ENCODE peak calls at places on chromosome 2, in nine cellular contexts. One of them, this sample, is unnamed.

GRCh38 chr2:73972846-73973245 is 11.9 kb upstream of the TET3 start:
- DNase-seq in HEK293T: no peak
- DNase-seq in activated CD4-positive, alpha-beta T cell treated with anti-CD3 and anti-CD28 coated beads for 24 hours: no peak
- DNase-seq in lower lobe of right lung: no peak
- DNase-seq in T follicular helper cell: no peak
- DNase-seq in NCI-H1092: no peak
- DNase-seq in tibial nerve: no peak
- DNase-seq in natural killer cell treated with Interleukin-12 subunit alpha and Interleukin-12 subunit beta and Interleukin-15 and Interleukin-18, amount 100 ng/mL, for 72 hours: no peak
- DNase-seq in Right ventricle myocardium superior: no peak
- DNase-seq in this sample: no peak

GRCh38 chr2:197871780-197872456 is 67.5 kb downstream of the PLCL1 start:
- DNase-seq in lower lobe of right lung: no peak
- DNase-seq in natural killer cell treated with Interleukin-12 subunit alpha and Interleukin-12 subunit beta and Interleukin-15 and Interleukin-18, amount 100 ng/mL, for 72 hours: no peak
- DNase-seq in activated CD4-positive, alpha-beta T cell treated with anti-CD3 and anti-CD28 coated beads for 24 hours: no peak
- DNase-seq in HEK293T: no peak
- DNase-seq in NCI-H1092: peak
- DNase-seq in tibial nerve: no peak
- DNase-seq in Right ventricle myocardium superior: no peak
- DNase-seq in T follicular helper cell: no peak
- DNase-seq in this sample: no peak

GRCh38 chr2:20621366-20622295 is 29.3 kb downstream of the HS1BP3 start:
- DNase-seq in HEK293T: no peak
- DNase-seq in activated CD4-positive, alpha-beta T cell treated with anti-CD3 and anti-CD28 coated beads for 24 hours: no peak
- DNase-seq in tibial nerve: no peak
- DNase-seq in T follicular helper cell: no peak
- DNase-seq in lower lobe of right lung: peak
- DNase-seq in natural killer cell treated with Interleukin-12 subunit alpha and Interleukin-12 subunit beta and Interleukin-15 and Interleukin-18, amount 100 ng/mL, for 72 hours: no peak
- DNase-seq in Right ventricle myocardium superior: peak
- DNase-seq in NCI-H1092: no peak
- DNase-seq in this sample: no peak

GRCh38 chr2:173037245-173038106 is 38.2 kb upstream of the MAP3K20 start:
- DNase-seq in T follicular helper cell: no peak
- DNase-seq in HEK293T: no peak
- DNase-seq in Right ventricle myocardium superior: peak
- DNase-seq in natural killer cell treated with Interleukin-12 subunit alpha and Interleukin-12 subunit beta and Interleukin-15 and Interleukin-18, amount 100 ng/mL, for 72 hours: no peak
- DNase-seq in lower lobe of right lung: no peak
- DNase-seq in NCI-H1092: no peak
- DNase-seq in tibial nerve: no peak
- DNase-seq in activated CD4-positive, alpha-beta T cell treated with anti-CD3 and anti-CD28 coated beads for 24 hours: no peak
- DNase-seq in this sample: no peak

GRCh38 chr2:120579916-120580685 is 155.6 kb upstream of the GLI2 start:
- DNase-seq in lower lobe of right lung: no peak
- DNase-seq in tibial nerve: no peak
- DNase-seq in T follicular helper cell: no peak
- DNase-seq in activated CD4-positive, alpha-beta T cell treated with anti-CD3 and anti-CD28 coated beads for 24 hours: no peak
- DNase-seq in NCI-H1092: no peak
- DNase-seq in Right ventricle myocardium superior: no peak
- DNase-seq in HEK293T: no peak
- DNase-seq in natural killer cell treated with Interleukin-12 subunit alpha and Interleukin-12 subunit beta and Interleukin-15 and Interleukin-18, amount 100 ng/mL, for 72 hours: no peak
- DNase-seq in this sample: no peak

GRCh38 chr2:127423476-127423840 is 5.2 kb downstream of the PROC start:
- DNase-seq in tibial nerve: no peak
- DNase-seq in activated CD4-positive, alpha-beta T cell treated with anti-CD3 and anti-CD28 coated beads for 24 hours: no peak
- DNase-seq in Right ventricle myocardium superior: no peak
- DNase-seq in lower lobe of right lung: no peak
- DNase-seq in T follicular helper cell: no peak
- DNase-seq in HEK293T: no peak
- DNase-seq in NCI-H1092: no peak
- DNase-seq in natural killer cell treated with Interleukin-12 subunit alpha and Interleukin-12 subunit beta and Interleukin-15 and Interleukin-18, amount 100 ng/mL, for 72 hours: no peak
- DNase-seq in this sample: no peak

GRCh38 chr2:240997141-240997855 is 1.1 kb upstream of the SNED1 start:
- DNase-seq in activated CD4-positive, alpha-beta T cell treated with anti-CD3 and anti-CD28 coated beads for 24 hours: no peak
- DNase-seq in tibial nerve: peak
- DNase-seq in HEK293T: no peak
- DNase-seq in natural killer cell treated with Interleukin-12 subunit alpha and Interleukin-12 subunit beta and Interleukin-15 and Interleukin-18, amount 100 ng/mL, for 72 hours: no peak
- DNase-seq in Right ventricle myocardium superior: peak
- DNase-seq in lower lobe of right lung: peak
- DNase-seq in NCI-H1092: no peak
- DNase-seq in T follicular helper cell: no peak
- DNase-seq in this sample: no peak

GRCh38 chr2:61769093-61769675 is 84.7 kb downstream of the FAM161A start:
- DNase-seq in activated CD4-positive, alpha-beta T cell treated with anti-CD3 and anti-CD28 coated beads for 24 hours: no peak
- DNase-seq in Right ventricle myocardium superior: no peak
- DNase-seq in NCI-H1092: no peak
- DNase-seq in lower lobe of right lung: no peak
- DNase-seq in HEK293T: no peak
- DNase-seq in tibial nerve: no peak
- DNase-seq in natural killer cell treated with Interleukin-12 subunit alpha and Interleukin-12 subunit beta and Interleukin-15 and Interleukin-18, amount 100 ng/mL, for 72 hours: no peak
- DNase-seq in T follicular helper cell: no peak
- DNase-seq in this sample: no peak

GRCh38 chr2:5140367-5140766 is 551.8 kb upstream of the SOX11 start:
- DNase-seq in NCI-H1092: no peak
- DNase-seq in natural killer cell treated with Interleukin-12 subunit alpha and Interleukin-12 subunit beta and Interleukin-15 and Interleukin-18, amount 100 ng/mL, for 72 hours: no peak
- DNase-seq in T follicular helper cell: no peak
- DNase-seq in tibial nerve: no peak
- DNase-seq in Right ventricle myocardium superior: no peak
- DNase-seq in HEK293T: no peak
- DNase-seq in lower lobe of right lung: no peak
- DNase-seq in activated CD4-positive, alpha-beta T cell treated with anti-CD3 and anti-CD28 coated beads for 24 hours: no peak
- DNase-seq in this sample: peak

GRCh38 chr2:215843579-215843978 is 169.8 kb downstream of the MREG start:
- DNase-seq in lower lobe of right lung: no peak
- DNase-seq in tibial nerve: peak
- DNase-seq in Right ventricle myocardium superior: no peak
- DNase-seq in HEK293T: no peak
- DNase-seq in activated CD4-positive, alpha-beta T cell treated with anti-CD3 and anti-CD28 coated beads for 24 hours: no peak
- DNase-seq in T follicular helper cell: no peak
- DNase-seq in NCI-H1092: no peak
- DNase-seq in natural killer cell treated with Interleukin-12 subunit alpha and Interleukin-12 subunit beta and Interleukin-15 and Interleukin-18, amount 100 ng/mL, for 72 hours: no peak
- DNase-seq in this sample: peak

GRCh38 chr2:52387937-52388590 is 1356.1 kb upstream of the NRXN1 start:
- DNase-seq in HEK293T: no peak
- DNase-seq in T follicular helper cell: no peak
- DNase-seq in Right ventricle myocardium superior: no peak
- DNase-seq in activated CD4-positive, alpha-beta T cell treated with anti-CD3 and anti-CD28 coated beads for 24 hours: no peak
- DNase-seq in NCI-H1092: no peak
- DNase-seq in natural killer cell treated with Interleukin-12 subunit alpha and Interleukin-12 subunit beta and Interleukin-15 and Interleukin-18, amount 100 ng/mL, for 72 hours: no peak
- DNase-seq in lower lobe of right lung: no peak
- DNase-seq in tibial nerve: no peak
- DNase-seq in this sample: no peak

GRCh38 chr2:189702071-189702470 is 27.6 kb downstream of the ANKAR start:
- DNase-seq in NCI-H1092: no peak
- DNase-seq in tibial nerve: no peak
- DNase-seq in natural killer cell treated with Interleukin-12 subunit alpha and Interleukin-12 subunit beta and Interleukin-15 and Interleukin-18, amount 100 ng/mL, for 72 hours: no peak
- DNase-seq in T follicular helper cell: no peak
- DNase-seq in HEK293T: no peak
- DNase-seq in lower lobe of right lung: no peak
- DNase-seq in activated CD4-positive, alpha-beta T cell treated with anti-CD3 and anti-CD28 coated beads for 24 hours: no peak
- DNase-seq in Right ventricle myocardium superior: no peak
- DNase-seq in this sample: no peak

GRCh38 chr2:105329561-105330495 is at the start of gene TGFBRAP1:
- DNase-seq in tibial nerve: no peak
- DNase-seq in NCI-H1092: peak
- DNase-seq in lower lobe of right lung: peak
- DNase-seq in HEK293T: peak
- DNase-seq in natural killer cell treated with Interleukin-12 subunit alpha and Interleukin-12 subunit beta and Interleukin-15 and Interleukin-18, amount 100 ng/mL, for 72 hours: peak
- DNase-seq in T follicular helper cell: peak
- DNase-seq in activated CD4-positive, alpha-beta T cell treated with anti-CD3 and anti-CD28 coated beads for 24 hours: peak
- DNase-seq in Right ventricle myocardium superior: peak
- DNase-seq in this sample: no peak

GRCh38 chr2:9422321-9423099 is 818 bp downstream of the ITGB1BP1 start:
- DNase-seq in HEK293T: peak
- DNase-seq in Right ventricle myocardium superior: peak
- DNase-seq in T follicular helper cell: peak
- DNase-seq in tibial nerve: no peak
- DNase-seq in lower lobe of right lung: peak
- DNase-seq in NCI-H1092: no peak
- DNase-seq in natural killer cell treated with Interleukin-12 subunit alpha and Interleukin-12 subunit beta and Interleukin-15 and Interleukin-18, amount 100 ng/mL, for 72 hours: peak
- DNase-seq in activated CD4-positive, alpha-beta T cell treated with anti-CD3 and anti-CD28 coated beads for 24 hours: peak
- DNase-seq in this sample: no peak

GRCh38 chr2:85810376-85811172 is 56.8 kb downstream of the ATOH8 start:
- DNase-seq in HEK293T: no peak
- DNase-seq in tibial nerve: no peak
- DNase-seq in lower lobe of right lung: no peak
- DNase-seq in activated CD4-positive, alpha-beta T cell treated with anti-CD3 and anti-CD28 coated beads for 24 hours: no peak
- DNase-seq in T follicular helper cell: no peak
- DNase-seq in natural killer cell treated with Interleukin-12 subunit alpha and Interleukin-12 subunit beta and Interleukin-15 and Interleukin-18, amount 100 ng/mL, for 72 hours: no peak
- DNase-seq in NCI-H1092: no peak
- DNase-seq in Right ventricle myocardium superior: no peak
- DNase-seq in this sample: no peak

GRCh38 chr2:42198466-42198865 is 29.3 kb downstream of the EML4 start:
- DNase-seq in lower lobe of right lung: no peak
- DNase-seq in Right ventricle myocardium superior: no peak
- DNase-seq in tibial nerve: no peak
- DNase-seq in natural killer cell treated with Interleukin-12 subunit alpha and Interleukin-12 subunit beta and Interleukin-15 and Interleukin-18, amount 100 ng/mL, for 72 hours: no peak
- DNase-seq in T follicular helper cell: no peak
- DNase-seq in NCI-H1092: no peak
- DNase-seq in HEK293T: no peak
- DNase-seq in activated CD4-positive, alpha-beta T cell treated with anti-CD3 and anti-CD28 coated beads for 24 hours: no peak
- DNase-seq in this sample: no peak

GRCh38 chr2:143974262-143974661 is 545.7 kb downstream of the ZEB2 start:
- DNase-seq in tibial nerve: no peak
- DNase-seq in activated CD4-positive, alpha-beta T cell treated with anti-CD3 and anti-CD28 coated beads for 24 hours: no peak
- DNase-seq in Right ventricle myocardium superior: no peak
- DNase-seq in natural killer cell treated with Interleukin-12 subunit alpha and Interleukin-12 subunit beta and Interleukin-15 and Interleukin-18, amount 100 ng/mL, for 72 hours: no peak
- DNase-seq in NCI-H1092: no peak
- DNase-seq in lower lobe of right lung: no peak
- DNase-seq in T follicular helper cell: no peak
- DNase-seq in HEK293T: no peak
- DNase-seq in this sample: no peak

GRCh38 chr2:211879323-211879722 is 659.3 kb downstream of the ERBB4 start:
- DNase-seq in activated CD4-positive, alpha-beta T cell treated with anti-CD3 and anti-CD28 coated beads for 24 hours: no peak
- DNase-seq in lower lobe of right lung: no peak
- DNase-seq in Right ventricle myocardium superior: no peak
- DNase-seq in tibial nerve: no peak
- DNase-seq in natural killer cell treated with Interleukin-12 subunit alpha and Interleukin-12 subunit beta and Interleukin-15 and Interleukin-18, amount 100 ng/mL, for 72 hours: no peak
- DNase-seq in HEK293T: no peak
- DNase-seq in NCI-H1092: no peak
- DNase-seq in T follicular helper cell: no peak
- DNase-seq in this sample: no peak

GRCh38 chr2:119960821-119961220 is 52.1 kb upstream of the EPB41L5 start:
- DNase-seq in HEK293T: no peak
- DNase-seq in activated CD4-positive, alpha-beta T cell treated with anti-CD3 and anti-CD28 coated beads for 24 hours: no peak
- DNase-seq in NCI-H1092: no peak
- DNase-seq in Right ventricle myocardium superior: no peak
- DNase-seq in tibial nerve: no peak
- DNase-seq in lower lobe of right lung: no peak
- DNase-seq in T follicular helper cell: no peak
- DNase-seq in natural killer cell treated with Interleukin-12 subunit alpha and Interleukin-12 subunit beta and Interleukin-15 and Interleukin-18, amount 100 ng/mL, for 72 hours: no peak
- DNase-seq in this sample: no peak

GRCh38 chr2:112749755-112750559 is 14.5 kb downstream of the CKAP2L start:
- DNase-seq in lower lobe of right lung: peak
- DNase-seq in natural killer cell treated with Interleukin-12 subunit alpha and Interleukin-12 subunit beta and Interleukin-15 and Interleukin-18, amount 100 ng/mL, for 72 hours: peak
- DNase-seq in NCI-H1092: no peak
- DNase-seq in HEK293T: peak
- DNase-seq in tibial nerve: peak
- DNase-seq in T follicular helper cell: peak
- DNase-seq in Right ventricle myocardium superior: peak
- DNase-seq in activated CD4-positive, alpha-beta T cell treated with anti-CD3 and anti-CD28 coated beads for 24 hours: peak
- DNase-seq in this sample: peak

GRCh38 chr2:25280066-25280687 is 61.5 kb downstream of the DNMT3A start:
- DNase-seq in Right ventricle myocardium superior: no peak
- DNase-seq in natural killer cell treated with Interleukin-12 subunit alpha and Interleukin-12 subunit beta and Interleukin-15 and Interleukin-18, amount 100 ng/mL, for 72 hours: no peak
- DNase-seq in activated CD4-positive, alpha-beta T cell treated with anti-CD3 and anti-CD28 coated beads for 24 hours: no peak
- DNase-seq in NCI-H1092: no peak
- DNase-seq in tibial nerve: no peak
- DNase-seq in HEK293T: no peak
- DNase-seq in lower lobe of right lung: peak
- DNase-seq in T follicular helper cell: no peak
- DNase-seq in this sample: no peak

GRCh38 chr2:26529406-26530070 is 51.6 kb upstream of the OTOF start:
- DNase-seq in natural killer cell treated with Interleukin-12 subunit alpha and Interleukin-12 subunit beta and Interleukin-15 and Interleukin-18, amount 100 ng/mL, for 72 hours: no peak
- DNase-seq in lower lobe of right lung: no peak
- DNase-seq in Right ventricle myocardium superior: no peak
- DNase-seq in activated CD4-positive, alpha-beta T cell treated with anti-CD3 and anti-CD28 coated beads for 24 hours: no peak
- DNase-seq in T follicular helper cell: no peak
- DNase-seq in tibial nerve: no peak
- DNase-seq in HEK293T: no peak
- DNase-seq in NCI-H1092: no peak
- DNase-seq in this sample: no peak

GRCh38 chr2:47528874-47529273 is 125.9 kb downstream of the MSH2 start:
- DNase-seq in HEK293T: no peak
- DNase-seq in natural killer cell treated with Interleukin-12 subunit alpha and Interleukin-12 subunit beta and Interleukin-15 and Interleukin-18, amount 100 ng/mL, for 72 hours: no peak
- DNase-seq in Right ventricle myocardium superior: no peak
- DNase-seq in lower lobe of right lung: no peak
- DNase-seq in NCI-H1092: no peak
- DNase-seq in tibial nerve: no peak
- DNase-seq in activated CD4-positive, alpha-beta T cell treated with anti-CD3 and anti-CD28 coated beads for 24 hours: no peak
- DNase-seq in T follicular helper cell: no peak
- DNase-seq in this sample: no peak

GRCh38 chr2:159904127-159904564 is 106.1 kb upstream of the CD302 start:
- DNase-seq in tibial nerve: no peak
- DNase-seq in T follicular helper cell: peak
- DNase-seq in lower lobe of right lung: no peak
- DNase-seq in Right ventricle myocardium superior: no peak
- DNase-seq in activated CD4-positive, alpha-beta T cell treated with anti-CD3 and anti-CD28 coated beads for 24 hours: peak
- DNase-seq in NCI-H1092: no peak
- DNase-seq in natural killer cell treated with Interleukin-12 subunit alpha and Interleukin-12 subunit beta and Interleukin-15 and Interleukin-18, amount 100 ng/mL, for 72 hours: no peak
- DNase-seq in HEK293T: no peak
- DNase-seq in this sample: no peak

GRCh38 chr2:204681412-204681811 is 136.1 kb downstream of the PARD3B start:
- DNase-seq in lower lobe of right lung: no peak
- DNase-seq in natural killer cell treated with Interleukin-12 subunit alpha and Interleukin-12 subunit beta and Interleukin-15 and Interleukin-18, amount 100 ng/mL, for 72 hours: no peak
- DNase-seq in HEK293T: no peak
- DNase-seq in T follicular helper cell: no peak
- DNase-seq in activated CD4-positive, alpha-beta T cell treated with anti-CD3 and anti-CD28 coated beads for 24 hours: no peak
- DNase-seq in Right ventricle myocardium superior: no peak
- DNase-seq in tibial nerve: no peak
- DNase-seq in NCI-H1092: no peak
- DNase-seq in this sample: no peak

GRCh38 chr2:236246711-236247246 is 17.4 kb downstream of the ASB18 start:
- DNase-seq in NCI-H1092: no peak
- DNase-seq in activated CD4-positive, alpha-beta T cell treated with anti-CD3 and anti-CD28 coated beads for 24 hours: no peak
- DNase-seq in Right ventricle myocardium superior: no peak
- DNase-seq in HEK293T: no peak
- DNase-seq in lower lobe of right lung: no peak
- DNase-seq in natural killer cell treated with Interleukin-12 subunit alpha and Interleukin-12 subunit beta and Interleukin-15 and Interleukin-18, amount 100 ng/mL, for 72 hours: no peak
- DNase-seq in tibial nerve: no peak
- DNase-seq in T follicular helper cell: no peak
- DNase-seq in this sample: no peak

GRCh38 chr2:212921061-212921460 is 230.4 kb downstream of the IKZF2 start:
- DNase-seq in HEK293T: no peak
- DNase-seq in tibial nerve: no peak
- DNase-seq in lower lobe of right lung: no peak
- DNase-seq in activated CD4-positive, alpha-beta T cell treated with anti-CD3 and anti-CD28 coated beads for 24 hours: no peak
- DNase-seq in T follicular helper cell: no peak
- DNase-seq in Right ventricle myocardium superior: no peak
- DNase-seq in NCI-H1092: no peak
- DNase-seq in natural killer cell treated with Interleukin-12 subunit alpha and Interleukin-12 subunit beta and Interleukin-15 and Interleukin-18, amount 100 ng/mL, for 72 hours: no peak
- DNase-seq in this sample: no peak

This sample was measured in epithelial cell of prostate.